ENCODE peak calls at places on chromosome 1, in eight cellular contexts. C, P, X, I, B, H, D and J are unnamed samples.

GRCh38 chr1:180231506-180232420 is 1.7 kb downstream of the LHX4 start:
- DNase-seq in P (no peak), X (no peak), D (peak), B (peak), H (peak), I (peak), C (peak), J (peak)

GRCh38 chr1:246907472-246907871 is 24.3 kb downstream of the AHCTF1 start:
- DNase-seq in B (peak), C (peak), H (no peak), D (no peak), P (no peak), I (no peak), X (no peak), J (peak)

GRCh38 chr1:186275818-186276217 is 99.2 kb downstream of the TPR start:
- DNase-seq in P (no peak), D (no peak), I (no peak), B (no peak), C (no peak), X (no peak), H (no peak), J (no peak)

GRCh38 chr1:167077868-167078210 is 12.3 kb downstream of the GPA33 start:
- DNase-seq in P (no peak), D (no peak), I (no peak), X (no peak), B (no peak), H (no peak), C (no peak), J (no peak)

GRCh38 chr1:106753069-106753468 is 303.4 kb upstream of the PRMT6 start:
- DNase-seq in I (no peak), C (no peak), B (peak), H (no peak), X (no peak), P (no peak), D (no peak), J (no peak)

GRCh38 chr1:151294748-151295462 is 12.8 kb downstream of the ZNF687 start:
- DNase-seq in I (no peak), X (no peak), C (no peak), B (no peak), P (no peak), H (no peak), D (no peak), J (no peak)

GRCh38 chr1:85677656-85678055 is 30.6 kb downstream of the ZNHIT6 start:
- DNase-seq in C (no peak), D (no peak), P (no peak), B (no peak), X (no peak), H (no peak), I (no peak), J (no peak)

GRCh38 chr1:53524428-53525400 is 65.5 kb downstream of the DMRTB1 start:
- DNase-seq in D (no peak), P (no peak), H (no peak), X (no peak), B (no peak), I (no peak), C (no peak), J (no peak)

GRCh38 chr1:42933060-42933586 is 25.5 kb downstream of the SLC2A1 start:
- DNase-seq in B (no peak), P (no peak), D (no peak), H (no peak), X (no peak), I (no peak), C (no peak), J (no peak)

GRCh38 chr1:224510880-224511645 is 76.5 kb upstream of the WDR26 start:
- DNase-seq in B (peak), P (no peak), D (no peak), X (no peak), I (no peak), C (peak), H (no peak), J (peak)

GRCh38 chr1:228515200-228515834 is 28.1 kb downstream of the RNF187 start:
- DNase-seq in B (peak), I (peak), P (no peak), D (no peak), X (no peak), H (peak), C (peak), J (peak)

GRCh38 chr1:211885746-211886522 is 55.4 kb upstream of the LPGAT1 start:
- DNase-seq in C (no peak), H (no peak), X (no peak), I (no peak), D (no peak), B (no peak), P (no peak), J (no peak)

GRCh38 chr1:77370588-77371306 is 88.9 kb downstream of the AK5 start:
- DNase-seq in B (peak), C (peak), D (no peak), H (no peak), I (no peak), P (no peak), X (no peak), J (peak)

GRCh38 chr1:200724064-200724463 is 14.6 kb upstream of the CAMSAP2 start:
- DNase-seq in P (no peak), X (no peak), I (no peak), D (no peak), B (no peak), H (no peak), C (no peak), J (peak)

GRCh38 chr1:66266350-66266749 is 267.6 kb upstream of the SGIP1 start:
- DNase-seq in I (no peak), B (no peak), P (no peak), D (no peak), C (peak), H (no peak), X (no peak), J (peak)

GRCh38 chr1:173354937-173355280 is 122.2 kb upstream of the PRDX6 start:
- DNase-seq in X (no peak), H (no peak), P (no peak), C (no peak), D (no peak), I (no peak), B (no peak), J (peak)

GRCh38 chr1:7190261-7190660 is 405.0 kb downstream of the CAMTA1 start:
- DNase-seq in B (no peak), P (no peak), X (no peak), D (no peak), H (no peak), I (no peak), C (no peak), J (no peak)

GRCh38 chr1:1021010-1021845 is 1.3 kb downstream of the AGRN start:
- DNase-seq in P (no peak), B (peak), H (no peak), D (no peak), I (no peak), X (no peak), C (peak), J (peak)

GRCh38 chr1:153534226-153534932 is 1.4 kb downstream of the S100A6 start:
- DNase-seq in B (peak), C (peak), P (no peak), D (peak), H (no peak), X (no peak), I (no peak), J (no peak)

GRCh38 chr1:173002891-173003582 is 47.7 kb downstream of the TNFSF18 start:
- DNase-seq in B (peak), I (no peak), H (no peak), C (peak), X (no peak), D (no peak), P (no peak), J (peak)

GRCh38 chr1:70528591-70529333 is 117.7 kb downstream of the CTH start:
- DNase-seq in I (peak), X (no peak), H (peak), P (no peak), C (peak), D (no peak), B (peak), J (peak)

GRCh38 chr1:179786815-179787736 is 44.0 kb downstream of the FAM163A start:
- DNase-seq in H (no peak), P (no peak), X (no peak), B (no peak), C (no peak), D (no peak), I (no peak), J (no peak)

GRCh38 chr1:155082301-155082940 is 3.8 kb downstream of the EFNA3 start:
- DNase-seq in C (no peak), X (no peak), H (no peak), P (no peak), I (peak), D (no peak), B (no peak), J (no peak)

GRCh38 chr1:110672001-110672752 is 2.6 kb downstream of the KCNA3 start:
- DNase-seq in X (no peak), C (peak), H (peak), B (no peak), I (peak), P (peak), D (no peak), J (peak)

GRCh38 chr1:30058966-30059365 is 664.4 kb downstream of the MATN1 start:
- DNase-seq in X (no peak), I (no peak), H (no peak), B (peak), D (no peak), P (no peak), C (peak), J (peak)

GRCh38 chr1:203667616-203668015 is 41.0 kb downstream of the ATP2B4 start:
- DNase-seq in X (no peak), H (no peak), P (no peak), C (peak), B (no peak), D (no peak), I (no peak), J (no peak)